ENCODE peak calls at places on chromosome 1, in four cellular contexts. S is K562, N is HepG2, R is SK-N-SH. W is an unnamed sample.

GRCh38 chr1:54053745-54054437 is 483 bp downstream of the TCEANC2 start:
- DNase-seq in S (no peak), N (no peak), R (no peak), W (no peak)

GRCh38 chr1:109910123-109910962 is at the start of gene CSF1:
- DNase-seq in S (peak; percentile 92), N (no peak), R (peak; percentile 87), W (no peak)

GRCh38 chr1:50978852-50979781 is 9.1 kb downstream of the CDKN2C start:
- DNase-seq in S (peak; percentile 37), N (peak; percentile 73), R (peak; percentile 27), W (no peak)

GRCh38 chr1:62593825-62594394 is 3.4 kb upstream of the ANGPTL3 start:
- DNase-seq in S (no peak), N (no peak), R (no peak), W (no peak)

GRCh38 chr1:178122283-178122682 is 28.4 kb downstream of the RASAL2 start:
- DNase-seq in S (no peak), N (no peak), R (no peak), W (no peak)

GRCh38 chr1:58964428-58964827 is 180.6 kb upstream of the JUN start:
- DNase-seq in S (no peak), N (no peak), R (no peak), W (no peak)

GRCh38 chr1:46043491-46044017 is 88.9 kb downstream of the PIK3R3 start:
- DNase-seq in S (no peak), N (no peak), R (no peak), W (no peak)

GRCh38 chr1:109598156-109598555 is 21.3 kb downstream of the GNAT2 start:
- DNase-seq in S (no peak), N (no peak), R (no peak), W (no peak)

GRCh38 chr1:160741597-160742348 is 2.7 kb downstream of the SLAMF7 start:
- DNase-seq in S (no peak), N (no peak), R (no peak), W (no peak)

GRCh38 chr1:118217073-118217620 is 32.1 kb upstream of the SPAG17 start:
- DNase-seq in S (no peak), N (no peak), R (no peak), W (no peak)
- TF ChIP-seq ZBTB33 in S (no peak), N (no peak), R (no peak), W (no peak)

GRCh38 chr1:223228201-223228600 is 85.2 kb upstream of the TLR5 start:
- DNase-seq in S (no peak), N (no peak), R (no peak), W (no peak)

GRCh38 chr1:223230161-223230881 is 87.3 kb upstream of the TLR5 start:
- DNase-seq in S (no peak), N (no peak), R (no peak), W (peak; percentile 41)

GRCh38 chr1:223228931-223229528 is 86.0 kb upstream of the TLR5 start:
- DNase-seq in S (no peak), N (no peak), R (no peak), W (no peak)

GRCh38 chr1:223231011-223231572 is 88.0 kb upstream of the TLR5 start:
- DNase-seq in S (no peak), N (no peak), R (no peak), W (no peak)

GRCh38 chr1:223229756-223230155 is 86.7 kb upstream of the TLR5 start:
- DNase-seq in S (no peak), N (no peak), R (no peak), W (no peak)
- TF ChIP-seq ZBTB33 in S (no peak), N (no peak), R (no peak), W (no peak)

GRCh38 chr1:42258218-42258617 is 76.8 kb downstream of the FOXJ3 start:
- DNase-seq in S (no peak), N (no peak), R (no peak), W (no peak)
- TF ChIP-seq ZBTB33 in S (no peak), N (no peak), R (no peak), W (no peak)

GRCh38 chr1:175192111-175192629 is 406 bp downstream of the KIAA0040 start:
- DNase-seq in S (peak; percentile 44), N (no peak), R (peak; percentile 22), W (no peak)
- TF ChIP-seq ZBTB33 in S (no peak), N (no peak), R (no peak), W (no peak)

DNA sequence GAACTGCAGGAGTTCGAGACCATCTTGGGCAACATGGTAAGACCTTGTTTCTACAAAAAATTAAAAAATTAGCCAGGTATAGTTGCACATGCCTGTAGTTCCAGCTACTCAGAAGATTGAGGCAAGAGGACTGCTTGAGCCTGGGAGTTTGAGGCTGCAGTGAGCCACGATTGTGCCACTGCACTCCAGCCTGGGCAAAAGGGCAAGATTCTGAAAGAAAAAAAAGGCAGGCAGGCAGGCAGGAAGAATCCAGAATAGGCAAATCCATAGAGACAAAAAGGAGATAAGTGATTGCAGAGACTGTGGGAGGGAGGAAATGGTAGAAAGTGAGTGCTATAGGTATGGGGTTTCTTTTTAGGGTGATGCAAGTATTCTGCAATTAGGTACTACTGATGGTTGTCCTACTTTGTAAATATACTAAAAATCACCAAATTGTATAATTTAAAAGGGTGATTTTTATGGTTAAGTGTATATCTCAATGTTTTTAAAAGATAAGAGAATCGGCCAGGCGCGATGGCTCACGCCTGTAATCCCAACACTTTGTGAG is 29.4 kb downstream of the ZZZ3 start:
- DNase-seq in S (no peak), N (no peak), R (no peak), W (no peak)
- TF ChIP-seq ZBTB33 in S (no peak), N (no peak), R (no peak), W (no peak)

GRCh38 chr1:22217811-22218460 is 75.0 kb upstream of the WNT4 start:
- DNase-seq in S (no peak), N (no peak), R (no peak), W (no peak)
- TF ChIP-seq ZBTB33 in S (no peak), N (no peak), R (no peak), W (no peak)

DNA sequence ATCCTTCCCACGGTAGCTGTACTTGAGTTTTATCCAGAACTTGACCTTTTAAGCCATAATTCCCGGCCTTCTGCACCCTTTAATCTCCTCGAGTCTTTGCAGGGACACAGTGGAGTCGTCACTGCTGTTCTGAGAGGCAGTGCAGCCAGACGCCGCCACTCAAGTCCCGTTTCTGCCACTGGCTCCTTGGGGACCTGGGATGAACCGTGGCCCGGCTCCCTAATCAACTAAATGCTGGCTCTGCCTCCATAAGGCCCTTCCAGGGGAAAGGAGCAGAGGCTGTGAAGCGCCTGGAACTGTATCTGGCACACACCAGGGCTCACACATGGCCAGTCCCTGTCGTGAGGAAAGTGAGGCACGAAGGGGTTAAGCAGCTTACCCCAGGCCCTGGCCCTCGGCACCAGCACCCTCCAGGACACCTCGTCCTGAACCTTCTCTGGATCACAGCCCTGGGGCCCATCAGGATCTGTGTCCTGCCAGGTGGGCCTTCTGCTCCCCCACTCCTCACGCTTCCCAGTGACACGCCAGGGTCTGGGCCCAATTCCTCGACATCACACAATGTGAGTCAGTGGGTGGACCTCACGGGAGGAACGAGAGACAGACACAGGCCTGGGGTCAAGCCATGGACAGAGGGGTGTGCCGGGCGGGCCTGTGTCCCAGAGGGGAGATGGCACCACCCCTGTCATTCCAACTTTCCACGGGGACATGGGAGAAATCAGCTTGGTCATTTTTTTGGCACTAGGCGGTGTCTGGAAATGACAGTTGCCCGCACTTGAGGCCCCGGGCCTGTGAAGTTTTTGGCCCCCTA is 23.5 kb upstream of the C1orf174 start:
- DNase-seq in S (no peak), N (no peak), R (no peak), W (no peak)
- TF ChIP-seq ZBTB33 in S (no peak), N (no peak), R (no peak), W (no peak)

GRCh38 chr1:11534846-11535245 is 55.9 kb downstream of the DISP3 start:
- DNase-seq in S (no peak), N (no peak), R (no peak), W (no peak)
- TF ChIP-seq ZBTB33 in S (no peak), N (no peak), R (no peak), W (no peak)

GRCh38 chr1:203557958-203558760 is 64.2 kb downstream of the OPTC start:
- DNase-seq in S (no peak), N (no peak), R (no peak), W (no peak)
- TF ChIP-seq ZBTB33 in S (no peak), N (no peak), R (peak; percentile 78), W (no peak)